ENCODE peak calls at places on chromosomes 6 and 20, in ten cellular contexts. One of them, this sample, is unnamed.

GRCh38 chr20:33685328-33686007 is 717 bp downstream of the E2F1 start:
- DNase-seq in SHP77 treated with DMSO at 0.1 percent for 48 hours: peak
- DNase-seq in EL: peak
- DNase-seq in dermis microvascular lymphatic vessel endothelial cell: no peak
- DNase-seq in NCI-H2171: no peak
- DNase-seq in thoracic aorta: no peak
- DNase-seq in activated CD4-positive, alpha-beta T cell treated with anti-CD3 and anti-CD28 coated beads, Interleukin-2, amount 50 U/mL, for 1 hour: no peak
- DNase-seq in tibial artery: no peak
- DNase-seq in KBM-7: peak
- DNase-seq in stimulated activated CD4-positive, alpha-beta T cell treated with anti-CD3 and anti-CD28 coated beads, Interleukin-4, amount 100 ng/mL, for 48 hours: peak
- DNase-seq in this sample: peak

GRCh38 chr6:50353603-50354002 is 303.9 kb upstream of the DEFB112 start:
- DNase-seq in SHP77 treated with DMSO at 0.1 percent for 48 hours: no peak
- DNase-seq in dermis microvascular lymphatic vessel endothelial cell: no peak
- DNase-seq in KBM-7: no peak
- DNase-seq in NCI-H2171: no peak
- DNase-seq in thoracic aorta: no peak
- DNase-seq in EL: no peak
- DNase-seq in activated CD4-positive, alpha-beta T cell treated with anti-CD3 and anti-CD28 coated beads, Interleukin-2, amount 50 U/mL, for 1 hour: no peak
- DNase-seq in tibial artery: no peak
- DNase-seq in stimulated activated CD4-positive, alpha-beta T cell treated with anti-CD3 and anti-CD28 coated beads, Interleukin-4, amount 100 ng/mL, for 48 hours: no peak
- DNase-seq in this sample: no peak

GRCh38 chr20:1664911-1665310 is 7.3 kb upstream of the SIRPG start:
- DNase-seq in NCI-H2171: no peak
- DNase-seq in KBM-7: no peak
- DNase-seq in SHP77 treated with DMSO at 0.1 percent for 48 hours: no peak
- DNase-seq in EL: no peak
- DNase-seq in tibial artery: no peak
- DNase-seq in activated CD4-positive, alpha-beta T cell treated with anti-CD3 and anti-CD28 coated beads, Interleukin-2, amount 50 U/mL, for 1 hour: peak
- DNase-seq in thoracic aorta: no peak
- DNase-seq in dermis microvascular lymphatic vessel endothelial cell: no peak
- DNase-seq in stimulated activated CD4-positive, alpha-beta T cell treated with anti-CD3 and anti-CD28 coated beads, Interleukin-4, amount 100 ng/mL, for 48 hours: peak
- DNase-seq in this sample: peak

GRCh38 chr6:46042355-46042999 is 26.8 kb upstream of the CLIC5 start:
- DNase-seq in activated CD4-positive, alpha-beta T cell treated with anti-CD3 and anti-CD28 coated beads, Interleukin-2, amount 50 U/mL, for 1 hour: no peak
- DNase-seq in KBM-7: peak
- DNase-seq in stimulated activated CD4-positive, alpha-beta T cell treated with anti-CD3 and anti-CD28 coated beads, Interleukin-4, amount 100 ng/mL, for 48 hours: no peak
- DNase-seq in EL: peak
- DNase-seq in SHP77 treated with DMSO at 0.1 percent for 48 hours: peak
- DNase-seq in thoracic aorta: no peak
- DNase-seq in dermis microvascular lymphatic vessel endothelial cell: peak
- DNase-seq in NCI-H2171: peak
- DNase-seq in tibial artery: no peak
- DNase-seq in this sample: no peak

GRCh38 chr6:152598858-152599537 is 38.2 kb downstream of the SYNE1 start:
- DNase-seq in KBM-7: no peak
- DNase-seq in stimulated activated CD4-positive, alpha-beta T cell treated with anti-CD3 and anti-CD28 coated beads, Interleukin-4, amount 100 ng/mL, for 48 hours: no peak
- DNase-seq in activated CD4-positive, alpha-beta T cell treated with anti-CD3 and anti-CD28 coated beads, Interleukin-2, amount 50 U/mL, for 1 hour: no peak
- DNase-seq in tibial artery: no peak
- DNase-seq in NCI-H2171: no peak
- DNase-seq in thoracic aorta: no peak
- DNase-seq in SHP77 treated with DMSO at 0.1 percent for 48 hours: no peak
- DNase-seq in dermis microvascular lymphatic vessel endothelial cell: peak
- DNase-seq in EL: no peak
- DNase-seq in this sample: no peak

GRCh38 chr6:137487947-137488735 is 6.1 kb downstream of the OLIG3 start:
- DNase-seq in activated CD4-positive, alpha-beta T cell treated with anti-CD3 and anti-CD28 coated beads, Interleukin-2, amount 50 U/mL, for 1 hour: no peak
- DNase-seq in thoracic aorta: no peak
- DNase-seq in KBM-7: no peak
- DNase-seq in SHP77 treated with DMSO at 0.1 percent for 48 hours: no peak
- DNase-seq in stimulated activated CD4-positive, alpha-beta T cell treated with anti-CD3 and anti-CD28 coated beads, Interleukin-4, amount 100 ng/mL, for 48 hours: no peak
- DNase-seq in tibial artery: no peak
- DNase-seq in dermis microvascular lymphatic vessel endothelial cell: no peak
- DNase-seq in EL: no peak
- DNase-seq in NCI-H2171: no peak
- DNase-seq in this sample: peak

GRCh38 chr6:27049863-27050781 is 197.4 kb upstream of the PRSS16 start:
- DNase-seq in dermis microvascular lymphatic vessel endothelial cell: no peak
- DNase-seq in tibial artery: no peak
- DNase-seq in SHP77 treated with DMSO at 0.1 percent for 48 hours: no peak
- DNase-seq in NCI-H2171: no peak
- DNase-seq in activated CD4-positive, alpha-beta T cell treated with anti-CD3 and anti-CD28 coated beads, Interleukin-2, amount 50 U/mL, for 1 hour: no peak
- DNase-seq in thoracic aorta: no peak
- DNase-seq in stimulated activated CD4-positive, alpha-beta T cell treated with anti-CD3 and anti-CD28 coated beads, Interleukin-4, amount 100 ng/mL, for 48 hours: no peak
- DNase-seq in EL: no peak
- DNase-seq in KBM-7: no peak
- DNase-seq in this sample: no peak

GRCh38 chr20:5168582-5169396 is 42.0 kb downstream of the CDS2 start:
- DNase-seq in stimulated activated CD4-positive, alpha-beta T cell treated with anti-CD3 and anti-CD28 coated beads, Interleukin-4, amount 100 ng/mL, for 48 hours: no peak
- DNase-seq in dermis microvascular lymphatic vessel endothelial cell: peak
- DNase-seq in activated CD4-positive, alpha-beta T cell treated with anti-CD3 and anti-CD28 coated beads, Interleukin-2, amount 50 U/mL, for 1 hour: no peak
- DNase-seq in NCI-H2171: peak
- DNase-seq in KBM-7: peak
- DNase-seq in EL: peak
- DNase-seq in thoracic aorta: no peak
- DNase-seq in SHP77 treated with DMSO at 0.1 percent for 48 hours: no peak
- DNase-seq in tibial artery: no peak
- DNase-seq in this sample: no peak

GRCh38 chr6:11161031-11161966 is 49.8 kb upstream of the ERVFRD-1 start:
- DNase-seq in stimulated activated CD4-positive, alpha-beta T cell treated with anti-CD3 and anti-CD28 coated beads, Interleukin-4, amount 100 ng/mL, for 48 hours: no peak
- DNase-seq in NCI-H2171: no peak
- DNase-seq in tibial artery: no peak
- DNase-seq in KBM-7: no peak
- DNase-seq in activated CD4-positive, alpha-beta T cell treated with anti-CD3 and anti-CD28 coated beads, Interleukin-2, amount 50 U/mL, for 1 hour: no peak
- DNase-seq in dermis microvascular lymphatic vessel endothelial cell: peak
- DNase-seq in EL: peak
- DNase-seq in thoracic aorta: no peak
- DNase-seq in SHP77 treated with DMSO at 0.1 percent for 48 hours: no peak
- DNase-seq in this sample: no peak

This sample was measured in stimulated activated effector memory CD8-positive, alpha-beta T cell treated with anti-CD3 and anti-CD28 coated beads, Interleukin-12 subunit alpha, Interleukin-12 subunit beta, amount 100 ng/mL, for 72 hours.